ENCODE peak calls at places on chromosomes 1 and 21, in five cellular contexts. Q is esophagus muscularis mucosa; N is CD4-positive, alpha-beta memory T cell; H is psoas muscle; L is lower lobe of right lung. X is an unnamed sample. For H3K9me3 and H3K4me1, the result is how much of the 10 kb centered on the place peaks cover.

GRCh38 chr1:230632273-230632873 is 9.9 kb upstream of the COG2 start:
- DNase-seq in H (no peak), L (no peak), Q (no peak), N (no peak), X (no peak)

GRCh38 chr1:187985897-187986654 is 1157.3 kb downstream of the PLA2G4A start:
- DNase-seq in N (no peak), Q (no peak), H (no peak), L (no peak), X (no peak)

GRCh38 chr1:7768583-7768982 is 2.5 kb upstream of the VAMP3 start:
- DNase-seq in N (no peak), Q (no peak), H (no peak), L (no peak), X (no peak)

GRCh38 chr1:182350839-182351238 is 40.8 kb downstream of the GLUL start:
- DNase-seq in L (no peak), Q (peak), N (no peak), H (peak), X (no peak)

GRCh38 chr1:175839678-175840669 is 96.6 kb upstream of the TNR start:
- DNase-seq in L (no peak), Q (peak), N (no peak), H (no peak), X (no peak)

GRCh38 chr1:228152097-228152917 is 2.6 kb downstream of the GJC2 start:
- DNase-seq in L (no peak), H (no peak), N (no peak), Q (no peak), X (peak)

GRCh38 chr1:199287632-199288031 is 648.8 kb downstream of the PTPRC start:
- DNase-seq in L (no peak), N (no peak), Q (no peak), H (no peak), X (no peak)

GRCh38 chr1:158078569-158079080 is 85.2 kb downstream of the KIRREL1 start:
- DNase-seq in N (no peak), H (no peak), L (no peak), Q (no peak), X (no peak)

GRCh38 chr1:88404582-88404981 is 279.5 kb upstream of the PKN2 start:
- DNase-seq in N (no peak), H (no peak), Q (no peak), L (no peak), X (no peak)

GRCh38 chr1:111603979-111604378 is 15.6 kb upstream of the RAP1A start:
- DNase-seq in N (peak), Q (peak), H (no peak), L (no peak), X (peak)

GRCh38 chr1:15802234-15802965 is 5.0 kb downstream of the UQCRHL start:
- DNase-seq in H (no peak), N (no peak), Q (no peak), L (no peak), X (no peak)

GRCh38 chr1:6026095-6026809 is 19.4 kb upstream of the KCNAB2 start:
- DNase-seq in N (peak), L (peak), H (peak), Q (peak), X (peak)

GRCh38 chr1:112431038-112431437 is 35.0 kb downstream of the CTTNBP2NL start:
- DNase-seq in N (no peak), H (no peak), L (no peak), Q (no peak), X (no peak)

GRCh38 chr1:9761855-9762254 is 61.9 kb downstream of the CLSTN1 start:
- DNase-seq in H (no peak), L (no peak), Q (no peak), N (no peak), X (peak)

GRCh38 chr1:10873189-10873588 is 76.7 kb upstream of the CASZ1 start:
- DNase-seq in L (no peak), Q (no peak), H (no peak), N (no peak), X (no peak)

GRCh38 chr1:157099633-157100009 is at the start of gene ETV3L:
- DNase-seq in N (no peak), H (no peak), L (no peak), Q (no peak), X (no peak)

GRCh38 chr1:114234408-114235119 is 80.9 kb upstream of the SYT6 start:
- DNase-seq in L (no peak), N (no peak), H (no peak), Q (peak), X (peak)

GRCh38 chr1:151511636-151512215 is 539 bp downstream of the CGN start:
- DNase-seq in H (peak), N (peak), Q (no peak), L (peak), X (peak)

GRCh38 chr1:167659440-167659839 is 29.4 kb downstream of the RCSD1 start:
- DNase-seq in N (no peak), Q (no peak), H (no peak), L (no peak), X (no peak)

GRCh38 chr1:235442788-235443429 is 61.3 kb downstream of the B3GALNT2 start:
- DNase-seq in Q (no peak), N (no peak), L (no peak), H (no peak), X (no peak)

GRCh38 chr21:39021475-39021832 is 161.8 kb downstream of the PSMG1 start:
- DNase-seq in H (no peak), L (no peak), N (no peak), Q (no peak), X (no peak)

GRCh38 chr1:107776898-107777663 is 187.9 kb downstream of the VAV3 start:
- DNase-seq in L (no peak), Q (no peak), N (no peak), H (no peak), X (no peak)

GRCh38 chr1:45033356-45033755 is 21.3 kb downstream of the UROD start:
- DNase-seq in Q (peak), L (no peak), N (no peak), H (no peak), X (no peak)

GRCh38 chr1:19468397-19468956 is 16.9 kb downstream of the CAPZB start:
- DNase-seq in N (peak), H (no peak), L (peak), Q (no peak), X (no peak)

GRCh38 chr21:25708467-25709065 is 26.1 kb downstream of the ATP5PF start:
- DNase-seq in Q (no peak), L (no peak), N (peak), H (no peak), X (no peak)

GRCh38 chr1:27621067-27621920 is 13.7 kb downstream of the FGR start:
- DNase-seq in H (no peak), L (no peak), N (no peak), Q (no peak), X (no peak)

GRCh38 chr1:108609483-108610066 is 49.7 kb downstream of the EEIG2 start:
- DNase-seq in H (no peak), L (no peak), Q (no peak), N (no peak), X (no peak)

GRCh38 chr1:1004780-1005697 is 5.1 kb upstream of the HES4 start:
- DNase-seq in L (peak), H (peak), Q (no peak), N (no peak), X (no peak)

GRCh38 chr1:243848165-243849088 is 1.6 kb downstream of the AKT3 start:
- DNase-seq in H (no peak), L (no peak), N (no peak), Q (no peak), X (no peak)

GRCh38 chr21:26565105-26565504 is 8.0 kb downstream of the CYYR1 start:
- DNase-seq in L (no peak), Q (no peak), N (no peak), H (no peak), X (no peak)

GRCh38 chr1:225454733-225455132 is 26.9 kb upstream of the LBR start:
- DNase-seq in N (no peak), L (no peak), Q (no peak), H (no peak), X (no peak)

GRCh38 chr1:169106921-169107672 is 607 bp downstream of the ATP1B1 start:
- DNase-seq in N (no peak), Q (no peak), H (peak), L (peak), X (no peak)

GRCh38 chr1:48743480-48743879 is 33.2 kb downstream of the BEND5 start:
- DNase-seq in H (no peak), N (no peak), Q (no peak), L (no peak), X (no peak)

GRCh38 chr21:44948426-44949120 is 8.7 kb downstream of the SLX9 start:
- DNase-seq in Q (no peak), N (no peak), L (peak), H (peak), X (peak)

DNA sequence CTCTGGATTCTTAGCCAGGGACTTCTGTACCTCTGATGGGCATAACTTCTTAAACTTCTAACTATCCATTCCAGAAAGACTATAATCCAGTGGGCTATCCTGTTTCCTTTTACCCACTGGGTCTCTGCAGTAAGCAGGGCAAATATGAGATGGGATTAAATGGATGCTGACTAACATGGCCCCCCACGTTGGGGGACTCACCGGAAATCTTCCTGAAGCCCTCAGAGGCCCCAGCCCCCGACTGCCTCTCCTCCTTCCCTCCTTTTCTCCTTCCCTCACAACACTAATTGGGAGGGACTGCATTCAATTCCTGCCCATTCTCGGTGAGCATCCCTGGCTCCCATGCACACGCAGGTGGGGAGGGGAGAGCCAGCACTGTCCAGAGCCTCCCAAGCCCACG is 70.1 kb downstream of the SSBP3 start:
- DNase-seq in N (no peak), L (no peak), Q (no peak), H (no peak), X (no peak)
- H3K27ac ChIP-seq in N (no peak), L (peak), Q (peak), H (peak), X (no peak)

GRCh38 chr1:248695451-248696132 is 7.0 kb downstream of the OR14I1 start:
- DNase-seq in H (no peak), N (no peak), L (no peak), Q (no peak), X (no peak)
- H3K9me3 ChIP-seq in H (under half), N (under half), L (under half), Q (under half), X (under half)

GRCh38 chr1:40870135-40870728 is 8.1 kb upstream of the CITED4 start:
- DNase-seq in L (no peak), N (no peak), Q (no peak), H (no peak), X (no peak)

GRCh38 chr1:40862008-40862863 is at the start of gene CITED4:
- DNase-seq in L (peak), Q (peak), H (peak), N (peak), X (peak)

GRCh38 chr1:40868051-40868723 is 6.0 kb upstream of the CITED4 start:
- DNase-seq in H (no peak), Q (no peak), N (no peak), L (no peak), X (no peak)

GRCh38 chr1:40861227-40862003 is 748 bp downstream of the CITED4 start:
- DNase-seq in L (peak), N (peak), H (peak), Q (no peak), X (peak)

GRCh38 chr1:40866408-40866788 is 4.2 kb upstream of the CITED4 start:
- DNase-seq in L (no peak), N (no peak), H (no peak), Q (no peak), X (no peak)
- H3K4me1 ChIP-seq in L (under half), N (under half), H (under half), Q (under half), X (under half)

GRCh38 chr21:28882345-28882744 is 110.3 kb downstream of the LTN1 start:
- DNase-seq in H (no peak), Q (no peak), L (no peak), N (no peak), X (no peak)
- H3K27ac ChIP-seq in H (no peak), Q (no peak), L (no peak), N (no peak), X (no peak)

DNA sequence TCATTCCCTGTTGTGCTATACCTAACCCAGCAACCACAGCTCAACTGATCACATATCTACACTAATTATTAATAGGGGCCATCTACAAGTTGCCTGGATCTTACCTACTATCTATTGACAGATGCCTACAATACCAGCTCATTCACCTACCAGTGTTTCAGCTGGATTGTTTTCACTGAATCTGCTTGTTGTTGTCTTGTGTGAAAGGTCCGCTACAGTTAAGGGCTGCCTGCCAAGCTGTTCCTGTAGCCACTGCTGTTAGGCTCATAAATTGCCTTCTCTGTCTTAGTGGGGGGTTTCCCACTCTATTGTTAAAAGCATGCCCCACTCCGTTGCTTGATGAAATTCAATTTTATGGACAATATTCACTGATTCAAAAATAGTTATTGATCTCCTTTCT is 199.7 kb upstream of the TMPRSS15 start:
- DNase-seq in Q (no peak), N (no peak), L (no peak), H (no peak), X (no peak)
- H3K9me3 ChIP-seq in Q (under half), N (under half), L (under half), H (under half), X (under half)

GRCh38 chr1:36154765-36155559 is 998 bp upstream of the MAP7D1 start:
- DNase-seq in N (no peak), H (peak), Q (no peak), L (no peak), X (peak)
- H3K4me1 ChIP-seq in N (half or more), H (half or more), Q (half or more), L (half or more), X (under half)